ENCODE peak calls at places on chromosome 14, in ten cellular contexts. G is SW480; P is central memory CD4-positive, alpha-beta T cell; Y is ELR; L is progenitor cell of endocrine pancreas; R is GF-D8; F is keratinocyte; C is NCI-H510A treated with DMSO at 0.1 percent for 48 hours; A is neural crest cell; Q is activated CD4-positive, alpha-beta T cell treated with anti-CD3 and anti-CD28 coated beads for 48 hours. W is an unnamed sample.
A peak's percentile ranks its signal among the peaks of the same experiment; 100 is the strongest.

GRCh38 chr14:104294628-104294982 is 156.2 kb downstream of the KIF26A start:
- DNase-seq in P (no peak), Y (no peak), F (no peak), L (no peak), Q (no peak), C (no peak), G (no peak), A (no peak), R (no peak), W (no peak)

GRCh38 chr14:51533160-51533559 is 118.5 kb upstream of the FRMD6 start:
- DNase-seq in A (no peak), P (no peak), L (no peak), R (no peak), Y (peak; percentile 98), C (no peak), G (no peak), F (peak; percentile 67), Q (no peak), W (no peak)

GRCh38 chr14:103393687-103394626 is 8.7 kb downstream of the MARK3 start:
- DNase-seq in F (no peak), Q (no peak), L (no peak), A (no peak), C (peak; percentile 25), R (no peak), Y (peak; percentile 79), G (peak; percentile 44), P (no peak), W (no peak)

GRCh38 chr14:78848234-78848820 is 678.2 kb downstream of the NRXN3 start:
- DNase-seq in R (no peak), P (no peak), A (peak; percentile 59), Y (peak; percentile 61), L (peak; percentile 36), F (no peak), G (peak; percentile 62), Q (peak; percentile 23), C (peak; percentile 77), W (peak; percentile 5)

GRCh38 chr14:87233266-87233665 is 759.7 kb downstream of the GALC start:
- DNase-seq in P (no peak), Y (no peak), A (no peak), R (no peak), L (no peak), Q (no peak), G (no peak), C (no peak), F (peak; percentile 13), W (no peak)

GRCh38 chr14:52299692-52300278 is 14.3 kb upstream of the PTGER2 start:
- DNase-seq in A (no peak), C (peak; percentile 33), Q (no peak), F (peak; percentile 13), L (no peak), Y (peak; percentile 72), R (peak; percentile 19), P (peak; percentile 57), G (peak; percentile 38), W (peak; percentile 30)

GRCh38 chr14:99807413-99808132 is 14.4 kb downstream of the EML1 start:
- DNase-seq in C (no peak), P (no peak), F (no peak), Q (no peak), L (no peak), A (no peak), R (no peak), Y (peak; percentile 22), G (no peak), W (no peak)

GRCh38 chr14:96627811-96628775 is 125.9 kb downstream of the PAPOLA start:
- DNase-seq in Y (no peak), Q (no peak), C (no peak), R (no peak), L (peak; percentile 2), G (no peak), A (no peak), P (no peak), F (no peak), W (no peak)

GRCh38 chr14:74407021-74407800 is 18.8 kb downstream of the SYNDIG1L start:
- DNase-seq in F (no peak), C (no peak), P (no peak), R (no peak), A (no peak), Q (no peak), L (no peak), G (no peak), Y (no peak), W (no peak)

GRCh38 chr14:34169561-34169960 is 218.7 kb upstream of the EGLN3 start:
- DNase-seq in Q (no peak), R (no peak), G (no peak), L (no peak), A (no peak), Y (no peak), F (no peak), C (no peak), P (no peak), W (no peak)

GRCh38 chr14:75022655-75023054 is 19.9 kb downstream of the EIF2B2 start:
- DNase-seq in F (no peak), Y (peak; percentile 63), L (no peak), C (no peak), R (no peak), P (no peak), G (peak; percentile 49), Q (peak; percentile 23), A (peak; percentile 19), W (peak; percentile 26)

GRCh38 chr14:63795532-63795931 is 57.3 kb upstream of the SYNE2 start:
- DNase-seq in G (no peak), L (no peak), Q (no peak), Y (no peak), A (no peak), P (no peak), C (no peak), F (no peak), R (no peak), W (no peak)